ENCODE peak calls at places on chromosomes 11 and 22, in four cellular contexts. One of them, this sample, is unnamed.

GRCh38 chr11:21472256-21472655 is 720.6 kb upstream of the ANO5 start:
- DNase-seq in breast epithelium: no peak
- DNase-seq in heart left ventricle: no peak
- DNase-seq in K562: no peak
- DNase-seq in this sample: no peak

GRCh38 chr11:106087815-106088435 is 10.5 kb downstream of the AASDHPPT start:
- DNase-seq in breast epithelium: peak
- DNase-seq in heart left ventricle: no peak
- DNase-seq in K562: no peak
- DNase-seq in this sample: no peak

GRCh38 chr11:46345881-46346484 is 1.3 kb upstream of the DGKZ start:
- DNase-seq in breast epithelium: no peak
- DNase-seq in heart left ventricle: no peak
- DNase-seq in K562: no peak
- DNase-seq in this sample: no peak

GRCh38 chr11:97019754-97020153 is 629.9 kb downstream of the JRKL start:
- DNase-seq in breast epithelium: no peak
- DNase-seq in heart left ventricle: no peak
- DNase-seq in K562: no peak
- DNase-seq in this sample: no peak

GRCh38 chr11:128174465-128175101 is 412.8 kb downstream of the ETS1 start:
- DNase-seq in breast epithelium: no peak
- DNase-seq in heart left ventricle: no peak
- DNase-seq in K562: no peak
- DNase-seq in this sample: no peak

GRCh38 chr11:79160786-79161403 is 279.9 kb downstream of the TENM4 start:
- DNase-seq in breast epithelium: no peak
- DNase-seq in heart left ventricle: no peak
- DNase-seq in K562: no peak
- DNase-seq in this sample: no peak

GRCh38 chr11:46615756-46616155 is 1.3 kb downstream of the HARBI1 start:
- DNase-seq in breast epithelium: no peak
- DNase-seq in heart left ventricle: no peak
- DNase-seq in K562: no peak
- DNase-seq in this sample: no peak

GRCh38 chr11:16924826-16925494 is 89.3 kb downstream of the PLEKHA7 start:
- DNase-seq in breast epithelium: peak
- DNase-seq in heart left ventricle: peak
- DNase-seq in K562: no peak
- DNase-seq in this sample: no peak

GRCh38 chr22:35266277-35266676 is 9.0 kb downstream of the HMGXB4 start:
- DNase-seq in breast epithelium: no peak
- DNase-seq in heart left ventricle: no peak
- DNase-seq in K562: no peak
- DNase-seq in this sample: no peak

GRCh38 chr11:114762437-114762836 is 84.1 kb downstream of the NXPE2 start:
- DNase-seq in breast epithelium: peak
- DNase-seq in heart left ventricle: peak
- DNase-seq in K562: peak
- DNase-seq in this sample: peak

GRCh38 chr11:16782226-16782919 is 43.9 kb downstream of the C11orf58 start:
- DNase-seq in breast epithelium: peak
- DNase-seq in heart left ventricle: no peak
- DNase-seq in K562: no peak
- DNase-seq in this sample: no peak

GRCh38 chr11:57584341-57584740 is 13.1 kb upstream of the SERPING1 start:
- DNase-seq in breast epithelium: no peak
- DNase-seq in heart left ventricle: no peak
- DNase-seq in K562: no peak
- DNase-seq in this sample: no peak

GRCh38 chr11:45423036-45423435 is 136.9 kb upstream of the SYT13 start:
- DNase-seq in breast epithelium: no peak
- DNase-seq in heart left ventricle: no peak
- DNase-seq in K562: no peak
- DNase-seq in this sample: no peak

GRCh38 chr11:78208257-78209165 is 19.8 kb downstream of the USP35 start:
- DNase-seq in breast epithelium: no peak
- DNase-seq in heart left ventricle: no peak
- DNase-seq in K562: no peak
- DNase-seq in this sample: no peak

GRCh38 chr11:68043029-68043348 is 4.2 kb downstream of the TCIRG1 start:
- DNase-seq in breast epithelium: no peak
- DNase-seq in heart left ventricle: no peak
- DNase-seq in K562: peak
- DNase-seq in this sample: no peak

GRCh38 chr22:50326959-50327710 is at the start of gene DENND6B:
- DNase-seq in breast epithelium: peak
- DNase-seq in heart left ventricle: peak
- DNase-seq in K562: peak
- DNase-seq in this sample: peak

GRCh38 chr11:103322861-103323260 is 213.6 kb downstream of the DYNC2H1 start:
- DNase-seq in breast epithelium: no peak
- DNase-seq in heart left ventricle: no peak
- DNase-seq in K562: no peak
- DNase-seq in this sample: no peak

GRCh38 chr22:48906177-48906835 is 921.4 kb downstream of the BRD1 start:
- DNase-seq in breast epithelium: no peak
- DNase-seq in heart left ventricle: no peak
- DNase-seq in K562: no peak
- DNase-seq in this sample: peak

GRCh38 chr11:97019305-97019704 is 629.5 kb downstream of the JRKL start:
- DNase-seq in breast epithelium: no peak
- DNase-seq in heart left ventricle: no peak
- DNase-seq in K562: no peak
- DNase-seq in this sample: no peak

GRCh38 chr11:123086315-123086714 is 24.4 kb upstream of the HSPA8 start:
- DNase-seq in breast epithelium: no peak
- DNase-seq in heart left ventricle: no peak
- DNase-seq in K562: no peak
- DNase-seq in this sample: no peak

GRCh38 chr11:80163011-80163410 is 722.2 kb upstream of the TENM4 start:
- DNase-seq in breast epithelium: no peak
- DNase-seq in heart left ventricle: no peak
- DNase-seq in K562: no peak
- DNase-seq in this sample: no peak

GRCh38 chr11:116960916-116961315 is 123.5 kb upstream of the APOA1 start:
- DNase-seq in breast epithelium: peak
- DNase-seq in heart left ventricle: no peak
- DNase-seq in K562: no peak
- DNase-seq in this sample: peak

GRCh38 chr11:70716986-70717775 is 318.9 kb downstream of the CTTN start:
- DNase-seq in breast epithelium: no peak
- DNase-seq in heart left ventricle: no peak
- DNase-seq in K562: no peak
- DNase-seq in this sample: no peak

GRCh38 chr11:20964985-20965384 is 295.6 kb downstream of the NELL1 start:
- DNase-seq in breast epithelium: peak
- DNase-seq in heart left ventricle: no peak
- DNase-seq in K562: no peak
- DNase-seq in this sample: no peak

GRCh38 chr11:2886191-2886894 is 768 bp upstream of the CDKN1C start:
- DNase-seq in breast epithelium: no peak
- DNase-seq in heart left ventricle: no peak
- DNase-seq in K562: no peak
- DNase-seq in this sample: no peak

GRCh38 chr11:8032576-8033311 is 45.6 kb downstream of the EIF3F start:
- DNase-seq in breast epithelium: no peak
- DNase-seq in heart left ventricle: no peak
- DNase-seq in K562: no peak
- DNase-seq in this sample: no peak

GRCh38 chr11:44718057-44718456 is 8.7 kb upstream of the TSPAN18 start:
- DNase-seq in breast epithelium: no peak
- DNase-seq in heart left ventricle: no peak
- DNase-seq in K562: no peak
- DNase-seq in this sample: no peak

GRCh38 chr11:11514246-11514645 is 107.6 kb downstream of the GALNT18 start:
- DNase-seq in breast epithelium: no peak
- DNase-seq in heart left ventricle: no peak
- DNase-seq in K562: no peak
- DNase-seq in this sample: no peak

GRCh38 chr11:101407324-101407723 is 176.5 kb downstream of the TRPC6 start:
- DNase-seq in breast epithelium: peak
- DNase-seq in heart left ventricle: no peak
- DNase-seq in K562: no peak
- DNase-seq in this sample: no peak

GRCh38 chr11:908273-908672 is 2.3 kb downstream of the CHID1 start:
- DNase-seq in breast epithelium: no peak
- DNase-seq in heart left ventricle: no peak
- DNase-seq in K562: peak
- DNase-seq in this sample: no peak

GRCh38 chr11:84642500-84642899 is 984.6 kb downstream of the DLG2 start:
- DNase-seq in breast epithelium: no peak
- DNase-seq in heart left ventricle: no peak
- DNase-seq in K562: no peak
- DNase-seq in this sample: no peak

GRCh38 chr11:119795231-119795630 is 66.2 kb upstream of the NECTIN1 start:
- DNase-seq in breast epithelium: no peak
- DNase-seq in heart left ventricle: no peak
- DNase-seq in K562: no peak
- DNase-seq in this sample: no peak

GRCh38 chr11:88335284-88335683 is 2.3 kb downstream of the CTSC start:
- DNase-seq in breast epithelium: no peak
- DNase-seq in heart left ventricle: no peak
- DNase-seq in K562: no peak
- DNase-seq in this sample: no peak

GRCh38 chr11:88330826-88331428 is 6.6 kb downstream of the CTSC start:
- DNase-seq in breast epithelium: no peak
- DNase-seq in heart left ventricle: no peak
- DNase-seq in K562: no peak
- DNase-seq in this sample: no peak

GRCh38 chr11:88329563-88330250 is 7.8 kb downstream of the CTSC start:
- DNase-seq in breast epithelium: no peak
- DNase-seq in heart left ventricle: no peak
- DNase-seq in K562: no peak
- DNase-seq in this sample: no peak

GRCh38 chr11:88337342-88338222 is at the start of gene CTSC:
- DNase-seq in breast epithelium: peak
- DNase-seq in heart left ventricle: peak
- DNase-seq in K562: peak
- DNase-seq in this sample: peak

DNA sequence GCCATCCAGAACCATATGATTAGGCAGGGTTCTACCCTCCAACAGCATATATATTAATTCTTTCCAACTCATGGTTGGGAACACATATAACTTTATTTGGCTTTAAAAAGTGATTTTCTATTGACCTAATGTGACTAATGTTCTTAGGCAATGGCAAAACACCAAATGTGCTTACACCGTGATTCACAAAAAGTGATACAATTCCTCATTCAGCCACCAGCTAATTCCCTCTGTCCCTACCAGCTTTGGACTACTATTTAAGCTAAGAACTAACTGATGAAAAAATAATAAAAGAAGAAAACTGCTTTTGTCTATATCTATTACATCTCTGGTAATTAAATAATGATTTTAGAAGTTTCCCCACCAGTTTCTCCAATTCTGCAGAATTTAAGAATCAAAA is 4.7 kb downstream of the CTSC start:
- DNase-seq in breast epithelium: no peak
- DNase-seq in heart left ventricle: no peak
- DNase-seq in K562: no peak
- DNase-seq in this sample: no peak
- TF ChIP-seq CTCF in breast epithelium: no peak
- TF ChIP-seq CTCF in heart left ventricle: no peak
- TF ChIP-seq CTCF in K562: no peak
- TF ChIP-seq CTCF in this sample: no peak

GRCh38 chr22:28560005-28560742 is 119.5 kb downstream of the TTC28 start:
- DNase-seq in breast epithelium: no peak
- DNase-seq in heart left ventricle: no peak
- DNase-seq in K562: peak
- DNase-seq in this sample: no peak
- TF ChIP-seq CTCF in breast epithelium: no peak
- TF ChIP-seq CTCF in heart left ventricle: no peak
- TF ChIP-seq CTCF in K562: no peak
- TF ChIP-seq CTCF in this sample: no peak

DNA sequence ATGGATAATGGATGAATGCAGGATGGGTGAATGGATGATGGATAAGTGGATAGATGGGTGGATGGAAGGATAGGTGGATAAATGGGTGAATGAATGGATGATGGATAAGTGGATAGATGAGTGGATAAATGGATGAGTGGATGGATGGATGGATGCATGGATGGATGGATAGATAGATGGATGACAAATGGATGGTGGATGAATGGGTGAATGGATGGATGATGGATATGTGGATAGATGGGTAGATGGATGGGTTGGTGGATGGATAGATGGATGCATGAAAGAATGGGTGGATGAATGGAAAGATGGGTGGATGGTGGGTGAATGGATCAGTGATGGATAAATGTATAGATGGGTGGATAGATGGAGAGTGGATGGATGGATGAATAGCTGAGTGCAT is 564.8 kb downstream of the MIAT start:
- DNase-seq in breast epithelium: no peak
- DNase-seq in heart left ventricle: no peak
- DNase-seq in K562: no peak
- DNase-seq in this sample: no peak
- TF ChIP-seq CTCF in breast epithelium: no peak
- TF ChIP-seq CTCF in heart left ventricle: no peak
- TF ChIP-seq CTCF in K562: no peak
- TF ChIP-seq CTCF in this sample: no peak

GRCh38 chr22:27990879-27991278 is 71.8 kb upstream of the PITPNB start:
- DNase-seq in breast epithelium: no peak
- DNase-seq in heart left ventricle: peak
- DNase-seq in K562: peak
- DNase-seq in this sample: peak
- TF ChIP-seq CTCF in breast epithelium: no peak
- TF ChIP-seq CTCF in heart left ventricle: peak
- TF ChIP-seq CTCF in K562: peak
- TF ChIP-seq CTCF in this sample: peak

DNA sequence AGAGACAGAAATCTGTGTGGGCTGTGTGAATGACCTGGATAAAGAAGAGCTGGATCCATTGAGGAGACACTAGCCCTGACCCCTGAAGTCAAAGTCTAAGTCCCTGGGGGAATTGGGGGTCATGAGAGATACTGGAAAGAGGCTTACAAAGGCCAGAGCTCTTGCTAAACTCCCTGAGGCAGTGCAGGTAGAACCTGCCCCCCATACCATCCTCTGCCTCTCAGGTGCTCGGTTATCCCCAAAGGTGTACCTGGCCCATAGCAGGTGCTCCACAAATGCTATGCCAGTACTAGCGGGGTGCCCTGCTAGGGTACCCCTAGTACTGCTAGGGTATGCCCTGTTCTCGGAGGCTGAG is 19.1 kb upstream of the SCARF2 start:
- DNase-seq in breast epithelium: no peak
- DNase-seq in heart left ventricle: peak
- DNase-seq in K562: no peak
- DNase-seq in this sample: no peak
- TF ChIP-seq CTCF in breast epithelium: no peak
- TF ChIP-seq CTCF in heart left ventricle: no peak
- TF ChIP-seq CTCF in K562: no peak
- TF ChIP-seq CTCF in this sample: no peak

DNA sequence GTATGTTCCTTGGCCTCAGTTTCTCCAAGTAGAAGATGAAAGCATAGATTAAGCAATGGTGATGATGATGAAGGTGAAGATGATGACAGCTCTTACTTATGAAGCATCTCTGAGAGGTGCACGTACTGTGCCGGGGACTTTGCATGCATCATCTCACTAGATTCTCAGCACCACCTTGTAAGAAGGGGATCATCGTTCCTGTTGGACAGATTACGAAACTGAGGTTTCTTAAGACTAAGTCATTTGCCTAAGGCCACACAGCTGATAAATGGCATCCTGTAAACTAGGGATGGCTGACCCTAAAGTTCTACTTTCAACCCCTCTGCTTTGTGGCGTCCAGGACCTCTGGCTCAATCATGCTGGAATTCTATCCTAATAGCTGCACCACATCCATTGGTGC is 8.7 kb downstream of the MS4A15 start:
- DNase-seq in breast epithelium: no peak
- DNase-seq in heart left ventricle: no peak
- DNase-seq in K562: no peak
- DNase-seq in this sample: no peak
- TF ChIP-seq CTCF in breast epithelium: no peak
- TF ChIP-seq CTCF in heart left ventricle: no peak
- TF ChIP-seq CTCF in K562: no peak
- TF ChIP-seq CTCF in this sample: no peak